ENCODE peak calls at places on chromosome 1, in five cellular contexts. One of them, this sample, is unnamed.

GRCh38 chr1:184622136-184622823 is 132.4 kb downstream of the EDEM3 start:
- DNase-seq in adrenal gland: peak
- DNase-seq in natural killer cell: no peak
- DNase-seq in coronary artery: peak
- DNase-seq in astrocyte of the spinal cord: peak
- DNase-seq in this sample: no peak

GRCh38 chr1:145695781-145696629 is 11.2 kb downstream of the PDZK1 start:
- DNase-seq in astrocyte of the spinal cord: no peak
- DNase-seq in coronary artery: no peak
- DNase-seq in adrenal gland: no peak
- DNase-seq in natural killer cell: no peak
- DNase-seq in this sample: no peak

GRCh38 chr1:20867847-20868246 is 80.7 kb upstream of the HP1BP3 start:
- DNase-seq in adrenal gland: no peak
- DNase-seq in astrocyte of the spinal cord: no peak
- DNase-seq in natural killer cell: no peak
- DNase-seq in coronary artery: no peak
- DNase-seq in this sample: no peak

GRCh38 chr1:154773551-154773950 is 96.5 kb downstream of the KCNN3 start:
- DNase-seq in astrocyte of the spinal cord: no peak
- DNase-seq in adrenal gland: no peak
- DNase-seq in coronary artery: no peak
- DNase-seq in natural killer cell: no peak
- DNase-seq in this sample: no peak

GRCh38 chr1:79082233-79082632 is 75.7 kb upstream of the ADGRL4 start:
- DNase-seq in coronary artery: no peak
- DNase-seq in natural killer cell: no peak
- DNase-seq in adrenal gland: no peak
- DNase-seq in astrocyte of the spinal cord: no peak
- DNase-seq in this sample: no peak

GRCh38 chr1:66624412-66625060 is 90.6 kb downstream of the SGIP1 start:
- DNase-seq in adrenal gland: peak
- DNase-seq in coronary artery: no peak
- DNase-seq in natural killer cell: no peak
- DNase-seq in astrocyte of the spinal cord: peak
- DNase-seq in this sample: no peak

GRCh38 chr1:69569983-69570755 is 2.4 kb downstream of the LRRC7 start:
- DNase-seq in natural killer cell: no peak
- DNase-seq in coronary artery: no peak
- DNase-seq in astrocyte of the spinal cord: no peak
- DNase-seq in adrenal gland: no peak
- DNase-seq in this sample: no peak

GRCh38 chr1:103265551-103265950 is 157.2 kb upstream of the COL11A1 start:
- DNase-seq in natural killer cell: no peak
- DNase-seq in adrenal gland: no peak
- DNase-seq in astrocyte of the spinal cord: peak
- DNase-seq in coronary artery: no peak
- DNase-seq in this sample: no peak

GRCh38 chr1:100100202-100100601 is 32.5 kb downstream of the SASS6 start:
- DNase-seq in adrenal gland: no peak
- DNase-seq in coronary artery: no peak
- DNase-seq in natural killer cell: no peak
- DNase-seq in astrocyte of the spinal cord: no peak
- DNase-seq in this sample: no peak

GRCh38 chr1:147600119-147601111 is 59.1 kb downstream of the BCL9 start:
- DNase-seq in astrocyte of the spinal cord: peak
- DNase-seq in adrenal gland: peak
- DNase-seq in coronary artery: no peak
- DNase-seq in natural killer cell: no peak
- DNase-seq in this sample: no peak

GRCh38 chr1:219220945-219221344 is 47.3 kb downstream of the LYPLAL1 start:
- DNase-seq in natural killer cell: no peak
- DNase-seq in coronary artery: no peak
- DNase-seq in astrocyte of the spinal cord: no peak
- DNase-seq in adrenal gland: no peak
- DNase-seq in this sample: peak

GRCh38 chr1:201360901-201361651 is 16.4 kb downstream of the TNNT2 start:
- DNase-seq in astrocyte of the spinal cord: no peak
- DNase-seq in natural killer cell: no peak
- DNase-seq in coronary artery: no peak
- DNase-seq in adrenal gland: no peak
- DNase-seq in this sample: no peak

GRCh38 chr1:211697356-211697755 is 21.9 kb upstream of the NEK2 start:
- DNase-seq in astrocyte of the spinal cord: no peak
- DNase-seq in natural killer cell: no peak
- DNase-seq in coronary artery: no peak
- DNase-seq in adrenal gland: no peak
- DNase-seq in this sample: peak

GRCh38 chr1:56820755-56821461 is 1.7 kb upstream of the FYB2 start:
- DNase-seq in natural killer cell: peak
- DNase-seq in adrenal gland: peak
- DNase-seq in astrocyte of the spinal cord: peak
- DNase-seq in coronary artery: no peak
- DNase-seq in this sample: peak

GRCh38 chr1:89523597-89524368 is 846 bp upstream of the LRRC8B start:
- DNase-seq in astrocyte of the spinal cord: peak
- DNase-seq in natural killer cell: no peak
- DNase-seq in coronary artery: no peak
- DNase-seq in adrenal gland: peak
- DNase-seq in this sample: peak

GRCh38 chr1:52748119-52748518 is 21.9 kb downstream of the ZYG11B start:
- DNase-seq in natural killer cell: no peak
- DNase-seq in coronary artery: no peak
- DNase-seq in astrocyte of the spinal cord: no peak
- DNase-seq in adrenal gland: no peak
- DNase-seq in this sample: no peak

GRCh38 chr1:8663915-8664331 is 153.5 kb downstream of the RERE start:
- DNase-seq in natural killer cell: no peak
- DNase-seq in adrenal gland: no peak
- DNase-seq in astrocyte of the spinal cord: no peak
- DNase-seq in coronary artery: no peak
- DNase-seq in this sample: peak

DNA sequence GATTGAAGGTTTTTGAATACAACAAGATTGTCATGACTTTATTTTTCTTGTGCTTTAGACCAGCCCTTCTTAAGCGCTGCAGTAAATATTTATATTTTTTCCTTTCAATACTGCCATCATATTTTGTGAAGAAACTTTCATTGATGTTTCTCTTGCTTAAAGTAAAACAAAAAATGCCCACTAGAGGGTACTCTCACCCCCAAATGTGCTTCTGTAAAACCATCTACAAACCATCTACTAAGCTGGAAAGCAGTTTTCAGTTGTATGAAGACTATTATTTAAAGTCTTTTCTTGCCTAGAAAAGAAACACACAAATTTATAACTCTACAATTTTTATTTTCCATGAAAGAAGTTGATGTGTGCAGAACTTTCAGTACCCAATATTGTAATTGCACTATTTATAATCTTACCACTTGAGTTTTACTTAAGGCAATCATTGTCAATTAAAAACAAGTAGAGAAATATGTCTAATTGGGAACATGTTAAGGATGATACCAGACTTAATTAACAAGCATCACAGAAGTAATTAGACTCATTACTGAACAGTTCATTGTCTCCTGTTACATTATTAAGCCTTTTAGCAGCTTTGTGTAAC is 10.7 kb downstream of the LEPR start:
- DNase-seq in adrenal gland: no peak
- DNase-seq in natural killer cell: no peak
- DNase-seq in astrocyte of the spinal cord: peak
- DNase-seq in coronary artery: no peak
- DNase-seq in this sample: peak
- TF ChIP-seq CTCF in adrenal gland: peak
- TF ChIP-seq CTCF in natural killer cell: peak
- TF ChIP-seq CTCF in astrocyte of the spinal cord: peak
- TF ChIP-seq CTCF in coronary artery: no peak
- TF ChIP-seq CTCF in this sample: peak

DNA sequence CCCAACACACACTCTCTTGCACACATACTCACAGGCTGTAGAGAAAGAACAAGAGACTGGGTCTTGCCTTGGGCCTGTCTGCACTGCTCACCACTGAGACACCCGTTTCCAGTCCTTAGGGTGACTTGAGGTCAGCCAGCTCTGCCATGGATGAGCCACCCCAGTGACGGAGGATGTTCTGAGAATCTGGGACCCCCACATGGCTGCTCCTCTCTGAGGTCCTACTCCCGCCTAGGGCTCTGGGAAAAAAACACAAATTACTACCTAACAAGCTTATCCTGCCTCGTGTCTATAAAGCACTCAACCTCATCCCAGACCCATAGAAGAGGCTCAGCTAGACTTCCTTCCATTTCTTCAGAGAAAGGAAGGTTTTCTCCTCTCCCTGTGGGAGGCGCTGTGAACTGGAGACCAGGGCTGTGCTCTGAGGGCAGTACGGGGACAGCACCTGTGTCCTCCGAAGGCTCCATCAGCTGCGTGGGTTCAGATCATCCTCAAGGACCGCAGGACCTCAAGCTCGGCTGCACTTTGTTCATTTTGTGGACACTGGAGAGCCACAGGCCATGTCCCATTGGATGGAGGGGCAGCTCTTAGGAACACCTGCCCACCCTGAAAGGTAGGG is 4.3 kb upstream of the CLEC20A start:
- DNase-seq in adrenal gland: no peak
- DNase-seq in natural killer cell: no peak
- DNase-seq in coronary artery: no peak
- DNase-seq in astrocyte of the spinal cord: no peak
- DNase-seq in this sample: no peak
- TF ChIP-seq CTCF in adrenal gland: no peak
- TF ChIP-seq CTCF in natural killer cell: no peak
- TF ChIP-seq CTCF in coronary artery: no peak
- TF ChIP-seq CTCF in astrocyte of the spinal cord: no peak
- TF ChIP-seq CTCF in this sample: peak

DNA sequence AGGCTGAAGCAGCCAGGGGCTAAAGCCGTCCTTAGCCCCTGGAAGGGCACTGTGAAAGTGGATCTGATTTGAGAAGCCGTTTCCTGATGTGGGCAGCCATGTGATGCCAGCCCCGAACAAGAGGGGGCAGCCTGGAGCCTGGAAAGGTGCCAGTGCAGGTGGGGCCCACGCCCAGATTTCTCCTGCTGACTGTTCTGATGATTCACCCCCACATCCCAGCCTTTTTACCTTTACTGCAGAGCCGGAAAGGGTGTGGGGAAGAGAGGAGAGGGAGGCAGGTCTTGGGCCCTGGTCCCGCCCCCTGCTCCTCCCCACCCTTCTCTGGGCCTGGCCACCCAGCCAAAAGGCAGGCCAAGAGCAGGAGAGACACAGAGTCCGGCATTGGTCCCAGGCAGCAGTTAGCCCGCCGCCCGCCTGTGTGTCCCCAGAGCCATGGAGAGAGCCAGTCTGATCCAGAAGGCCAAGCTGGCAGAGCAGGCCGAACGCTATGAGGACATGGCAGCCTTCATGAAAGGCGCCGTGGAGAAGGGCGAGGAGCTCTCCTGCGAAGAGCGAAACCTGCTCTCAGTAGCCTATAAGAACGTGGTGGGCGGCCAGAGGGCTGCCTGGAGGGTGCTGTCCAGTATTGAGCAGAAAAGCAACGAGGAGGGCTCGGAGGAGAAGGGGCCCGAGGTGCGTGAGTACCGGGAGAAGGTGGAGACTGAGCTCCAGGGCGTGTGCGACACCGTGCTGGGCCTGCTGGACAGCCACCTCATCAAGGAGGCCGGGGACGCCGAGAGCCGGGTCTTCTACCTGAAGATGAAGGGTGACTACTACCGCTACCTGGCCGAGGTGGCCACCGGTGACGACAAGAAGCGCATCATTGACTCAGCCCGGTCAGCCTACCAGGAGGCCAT is at the start of gene SFN:
- DNase-seq in adrenal gland: no peak
- DNase-seq in astrocyte of the spinal cord: no peak
- DNase-seq in coronary artery: no peak
- DNase-seq in natural killer cell: no peak
- DNase-seq in this sample: peak
- TF ChIP-seq CTCF in adrenal gland: no peak
- TF ChIP-seq CTCF in astrocyte of the spinal cord: peak
- TF ChIP-seq CTCF in coronary artery: no peak
- TF ChIP-seq CTCF in natural killer cell: no peak
- TF ChIP-seq CTCF in this sample: peak

GRCh38 chr1:149928388-149928724 is 753 bp upstream of the SF3B4 start:
- DNase-seq in coronary artery: no peak
- DNase-seq in astrocyte of the spinal cord: no peak
- DNase-seq in natural killer cell: no peak
- DNase-seq in adrenal gland: no peak
- DNase-seq in this sample: no peak

GRCh38 chr1:149929847-149930246 is 2.2 kb upstream of the SF3B4 start:
- DNase-seq in astrocyte of the spinal cord: no peak
- DNase-seq in coronary artery: no peak
- DNase-seq in adrenal gland: no peak
- DNase-seq in natural killer cell: no peak
- DNase-seq in this sample: no peak

GRCh38 chr1:149932474-149932873 is 4.2 kb downstream of the MTMR11 start:
- DNase-seq in natural killer cell: no peak
- DNase-seq in adrenal gland: no peak
- DNase-seq in astrocyte of the spinal cord: no peak
- DNase-seq in coronary artery: no peak
- DNase-seq in this sample: no peak

GRCh38 chr1:149933208-149933607 is 3.5 kb downstream of the MTMR11 start:
- DNase-seq in natural killer cell: no peak
- DNase-seq in adrenal gland: no peak
- DNase-seq in coronary artery: no peak
- DNase-seq in astrocyte of the spinal cord: no peak
- DNase-seq in this sample: no peak

GRCh38 chr1:149931212-149931805 is 3.7 kb upstream of the SF3B4 start:
- DNase-seq in natural killer cell: no peak
- DNase-seq in adrenal gland: no peak
- DNase-seq in astrocyte of the spinal cord: no peak
- DNase-seq in coronary artery: no peak
- DNase-seq in this sample: no peak
- TF ChIP-seq CTCF in natural killer cell: no peak
- TF ChIP-seq CTCF in adrenal gland: no peak
- TF ChIP-seq CTCF in astrocyte of the spinal cord: no peak
- TF ChIP-seq CTCF in coronary artery: no peak
- TF ChIP-seq CTCF in this sample: no peak

GRCh38 chr1:230792691-230793462 is 45.7 kb downstream of the CAPN9 start:
- DNase-seq in adrenal gland: no peak
- DNase-seq in astrocyte of the spinal cord: peak
- DNase-seq in coronary artery: peak
- DNase-seq in natural killer cell: no peak
- DNase-seq in this sample: no peak
- TF ChIP-seq CTCF in adrenal gland: no peak
- TF ChIP-seq CTCF in astrocyte of the spinal cord: peak
- TF ChIP-seq CTCF in coronary artery: no peak
- TF ChIP-seq CTCF in natural killer cell: no peak
- TF ChIP-seq CTCF in this sample: peak

GRCh38 chr1:60126733-60127132 is 53.2 kb upstream of the C1orf87 start:
- DNase-seq in adrenal gland: no peak
- DNase-seq in astrocyte of the spinal cord: no peak
- DNase-seq in coronary artery: no peak
- DNase-seq in natural killer cell: no peak
- DNase-seq in this sample: no peak
- TF ChIP-seq CTCF in adrenal gland: no peak
- TF ChIP-seq CTCF in astrocyte of the spinal cord: no peak
- TF ChIP-seq CTCF in coronary artery: no peak
- TF ChIP-seq CTCF in natural killer cell: no peak
- TF ChIP-seq CTCF in this sample: no peak

This sample was measured in GM13977.